ENCODE peak calls at places on chromosomes 6 and 20, in five cellular contexts. One of them, this sample, is unnamed.

GRCh38 chr20:40279390-40279789 is 409.6 kb downstream of the MAFB start:
- DNase-seq in GM12878: no peak
- DNase-seq in stomach: no peak
- DNase-seq in sigmoid colon: peak; percentile 78
- DNase-seq in endothelial cell of umbilical vein: peak; percentile 59
- DNase-seq in this sample: no peak

GRCh38 chr6:121590438-121590837 is 155.0 kb downstream of the GJA1 start:
- DNase-seq in stomach: no peak
- DNase-seq in endothelial cell of umbilical vein: no peak
- DNase-seq in GM12878: no peak
- DNase-seq in sigmoid colon: no peak
- DNase-seq in this sample: no peak

GRCh38 chr6:43964659-43965570 is 162.3 kb downstream of the MRPL14 start:
- DNase-seq in stomach: no peak
- DNase-seq in endothelial cell of umbilical vein: no peak
- DNase-seq in sigmoid colon: no peak
- DNase-seq in GM12878: no peak
- DNase-seq in this sample: no peak

GRCh38 chr6:137765044-137765443 is 102.0 kb upstream of the TNFAIP3 start:
- DNase-seq in GM12878: no peak
- DNase-seq in endothelial cell of umbilical vein: no peak
- DNase-seq in stomach: no peak
- DNase-seq in sigmoid colon: no peak
- DNase-seq in this sample: no peak

GRCh38 chr6:164151161-164151728 is 736.7 kb downstream of the QKI start:
- DNase-seq in stomach: no peak
- DNase-seq in GM12878: no peak
- DNase-seq in endothelial cell of umbilical vein: no peak
- DNase-seq in sigmoid colon: peak; percentile 75
- DNase-seq in this sample: no peak

GRCh38 chr6:43856005-43856765 is 86.2 kb downstream of the VEGFA start:
- DNase-seq in sigmoid colon: no peak
- DNase-seq in endothelial cell of umbilical vein: peak; percentile 8
- DNase-seq in stomach: peak; percentile 78
- DNase-seq in GM12878: no peak
- DNase-seq in this sample: no peak

GRCh38 chr6:16800942-16801341 is 39.7 kb upstream of the ATXN1 start:
- DNase-seq in GM12878: no peak
- DNase-seq in endothelial cell of umbilical vein: no peak
- DNase-seq in sigmoid colon: no peak
- DNase-seq in stomach: no peak
- DNase-seq in this sample: no peak

GRCh38 chr6:139979021-139979721 is 604.7 kb upstream of the CITED2 start:
- DNase-seq in GM12878: no peak
- DNase-seq in endothelial cell of umbilical vein: no peak
- DNase-seq in stomach: no peak
- DNase-seq in sigmoid colon: no peak
- DNase-seq in this sample: no peak

GRCh38 chr20:37407573-37408002 is 61.6 kb downstream of the SRC start:
- DNase-seq in sigmoid colon: peak; percentile 89
- DNase-seq in GM12878: no peak
- DNase-seq in stomach: no peak
- DNase-seq in endothelial cell of umbilical vein: no peak
- DNase-seq in this sample: no peak

GRCh38 chr20:44706371-44707258 is 8.6 kb upstream of the CCN5 start:
- DNase-seq in sigmoid colon: peak; percentile 79
- DNase-seq in stomach: no peak
- DNase-seq in endothelial cell of umbilical vein: no peak
- DNase-seq in GM12878: no peak
- DNase-seq in this sample: no peak

GRCh38 chr6:170116643-170117042 is 174.2 kb downstream of the DLL1 start:
- DNase-seq in sigmoid colon: peak; percentile 34
- DNase-seq in GM12878: no peak
- DNase-seq in stomach: peak; percentile 23
- DNase-seq in endothelial cell of umbilical vein: no peak
- DNase-seq in this sample: peak; percentile 70

GRCh38 chr6:152941746-152942145 is 41.1 kb downstream of the FBXO5 start:
- DNase-seq in sigmoid colon: no peak
- DNase-seq in stomach: no peak
- DNase-seq in GM12878: no peak
- DNase-seq in endothelial cell of umbilical vein: no peak
- DNase-seq in this sample: no peak

GRCh38 chr6:12751694-12752304 is 35.2 kb downstream of the PHACTR1 start:
- DNase-seq in endothelial cell of umbilical vein: peak; percentile 40
- DNase-seq in GM12878: no peak
- DNase-seq in sigmoid colon: no peak
- DNase-seq in stomach: peak; percentile 55
- DNase-seq in this sample: no peak

GRCh38 chr20:2136275-2136674 is 34.6 kb downstream of the STK35 start:
- DNase-seq in GM12878: no peak
- DNase-seq in sigmoid colon: no peak
- DNase-seq in stomach: no peak
- DNase-seq in endothelial cell of umbilical vein: no peak
- DNase-seq in this sample: no peak

GRCh38 chr20:40778894-40779496 is 90.0 kb upstream of the MAFB start:
- DNase-seq in sigmoid colon: no peak
- DNase-seq in endothelial cell of umbilical vein: no peak
- DNase-seq in GM12878: no peak
- DNase-seq in stomach: no peak
- DNase-seq in this sample: no peak

GRCh38 chr20:35395728-35396127 is 16.0 kb downstream of the UQCC1 start:
- DNase-seq in endothelial cell of umbilical vein: peak; percentile 48
- DNase-seq in GM12878: no peak
- DNase-seq in stomach: no peak
- DNase-seq in sigmoid colon: no peak
- DNase-seq in this sample: no peak

GRCh38 chr6:42220754-42221153 is 3.1 kb upstream of the MRPS10 start:
- DNase-seq in endothelial cell of umbilical vein: no peak
- DNase-seq in stomach: no peak
- DNase-seq in sigmoid colon: no peak
- DNase-seq in GM12878: no peak
- DNase-seq in this sample: no peak

GRCh38 chr6:135748189-135748588 is 103.3 kb upstream of the PDE7B start:
- DNase-seq in GM12878: no peak
- DNase-seq in sigmoid colon: no peak
- DNase-seq in stomach: no peak
- DNase-seq in endothelial cell of umbilical vein: no peak
- DNase-seq in this sample: no peak

GRCh38 chr6:36739947-36740817 is 42.6 kb downstream of the RAB44 start:
- DNase-seq in endothelial cell of umbilical vein: peak; percentile 88
- DNase-seq in stomach: no peak
- DNase-seq in GM12878: no peak
- DNase-seq in sigmoid colon: no peak
- DNase-seq in this sample: no peak

GRCh38 chr6:16766836-16767745 is 5.8 kb upstream of the ATXN1 start:
- DNase-seq in GM12878: no peak
- DNase-seq in endothelial cell of umbilical vein: no peak
- DNase-seq in sigmoid colon: no peak
- DNase-seq in stomach: no peak
- DNase-seq in this sample: no peak

GRCh38 chr6:5665173-5665572 is 341.6 kb downstream of the NRN1 start:
- DNase-seq in GM12878: no peak
- DNase-seq in sigmoid colon: no peak
- DNase-seq in stomach: no peak
- DNase-seq in endothelial cell of umbilical vein: no peak
- DNase-seq in this sample: no peak

GRCh38 chr6:109484161-109484560 is 1.1 kb upstream of the ZBTB24 start:
- DNase-seq in stomach: no peak
- DNase-seq in endothelial cell of umbilical vein: peak; percentile 6
- DNase-seq in GM12878: no peak
- DNase-seq in sigmoid colon: no peak
- DNase-seq in this sample: no peak
- H3K4me3 ChIP-seq in stomach: no peak overlapping the region
- H3K4me3 ChIP-seq in endothelial cell of umbilical vein: no peak overlapping the region
- H3K4me3 ChIP-seq in GM12878: no peak overlapping the region
- H3K4me3 ChIP-seq in sigmoid colon: peak overlapping the region; percentile 100
- H3K4me3 ChIP-seq in this sample: no peak overlapping the region

DNA sequence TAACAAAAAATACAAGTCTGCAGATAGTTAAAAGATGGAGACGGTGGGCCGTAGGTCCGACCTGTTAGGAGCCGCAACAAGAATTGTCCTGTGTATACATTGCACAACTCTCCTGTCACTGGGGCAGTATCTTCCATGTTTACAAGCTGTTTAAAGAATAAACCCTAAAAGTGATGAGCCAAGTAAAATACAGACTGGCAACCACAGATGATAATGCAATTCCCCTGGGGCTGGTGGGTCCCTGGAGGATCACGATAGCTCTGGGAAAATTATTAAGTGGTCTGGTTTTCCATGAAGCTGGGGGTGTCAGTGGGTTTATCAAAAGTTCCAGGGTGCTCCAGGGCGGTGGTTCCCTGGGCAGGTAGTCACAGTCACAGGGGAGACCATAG is 8.1 kb upstream of the FAM50B start:
- DNase-seq in sigmoid colon: no peak
- DNase-seq in endothelial cell of umbilical vein: no peak
- DNase-seq in stomach: no peak
- DNase-seq in GM12878: no peak
- DNase-seq in this sample: no peak
- TF ChIP-seq POLR2AphosphoS5 in sigmoid colon: no peak
- TF ChIP-seq POLR2AphosphoS5 in endothelial cell of umbilical vein: no peak
- TF ChIP-seq POLR2AphosphoS5 in stomach: no peak
- TF ChIP-seq POLR2AphosphoS5 in GM12878: no peak
- TF ChIP-seq POLR2AphosphoS5 in this sample: no peak

GRCh38 chr20:62128499-62128898 is 6.2 kb downstream of the LSM14B start:
- DNase-seq in endothelial cell of umbilical vein: no peak
- DNase-seq in stomach: no peak
- DNase-seq in GM12878: no peak
- DNase-seq in sigmoid colon: no peak
- DNase-seq in this sample: no peak
- H3K4me3 ChIP-seq in endothelial cell of umbilical vein: no peak overlapping the region
- H3K4me3 ChIP-seq in stomach: no peak overlapping the region
- H3K4me3 ChIP-seq in GM12878: no peak overlapping the region
- H3K4me3 ChIP-seq in sigmoid colon: no peak overlapping the region
- H3K4me3 ChIP-seq in this sample: no peak overlapping the region

GRCh38 chr6:32645047-32645703 is 8.0 kb downstream of the HLA-DQA1 start:
- DNase-seq in endothelial cell of umbilical vein: no peak
- DNase-seq in GM12878: no peak
- DNase-seq in sigmoid colon: no peak
- DNase-seq in stomach: no peak
- DNase-seq in this sample: no peak
- TF ChIP-seq POLR2AphosphoS5 in endothelial cell of umbilical vein: no peak
- TF ChIP-seq POLR2AphosphoS5 in GM12878: peak; percentile 79
- TF ChIP-seq POLR2AphosphoS5 in sigmoid colon: no peak
- TF ChIP-seq POLR2AphosphoS5 in stomach: no peak
- TF ChIP-seq POLR2AphosphoS5 in this sample: no peak

GRCh38 chr20:5730131-5730530 is 20.1 kb upstream of the SHLD1 start:
- DNase-seq in stomach: no peak
- DNase-seq in GM12878: no peak
- DNase-seq in sigmoid colon: no peak
- DNase-seq in endothelial cell of umbilical vein: no peak
- DNase-seq in this sample: no peak

GRCh38 chr20:5731753-5732366 is 18.3 kb upstream of the SHLD1 start:
- DNase-seq in stomach: no peak
- DNase-seq in GM12878: no peak
- DNase-seq in endothelial cell of umbilical vein: no peak
- DNase-seq in sigmoid colon: no peak
- DNase-seq in this sample: no peak

GRCh38 chr20:5734559-5735137 is 15.6 kb upstream of the SHLD1 start:
- DNase-seq in endothelial cell of umbilical vein: peak; percentile 24
- DNase-seq in sigmoid colon: no peak
- DNase-seq in stomach: no peak
- DNase-seq in GM12878: no peak
- DNase-seq in this sample: no peak

GRCh38 chr20:5727018-5727515 is 23.1 kb upstream of the SHLD1 start:
- DNase-seq in stomach: no peak
- DNase-seq in GM12878: no peak
- DNase-seq in endothelial cell of umbilical vein: no peak
- DNase-seq in sigmoid colon: no peak
- DNase-seq in this sample: no peak

DNA sequence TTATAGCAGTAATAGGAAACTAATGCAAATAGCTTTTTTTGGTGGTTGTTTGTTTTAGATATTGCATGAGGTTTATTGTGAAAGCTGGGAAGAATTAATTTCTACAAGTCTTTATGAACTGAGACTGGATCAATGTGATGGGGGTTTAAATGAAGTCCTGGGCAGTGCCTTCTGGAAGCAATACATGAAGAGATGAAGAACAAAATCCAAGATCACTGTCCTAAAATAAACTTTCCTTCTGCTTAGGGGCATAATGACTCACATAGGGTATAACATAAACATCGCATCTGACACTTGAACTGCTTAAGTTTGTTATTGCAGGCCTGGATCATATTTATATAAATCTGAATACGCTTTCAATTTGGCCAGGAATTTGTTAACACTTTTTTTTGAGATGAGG is 20.9 kb upstream of the SHLD1 start:
- DNase-seq in endothelial cell of umbilical vein: peak; percentile 50
- DNase-seq in stomach: no peak
- DNase-seq in GM12878: no peak
- DNase-seq in sigmoid colon: no peak
- DNase-seq in this sample: no peak
- H3K4me3 ChIP-seq in endothelial cell of umbilical vein: no peak overlapping the region
- H3K4me3 ChIP-seq in stomach: no peak overlapping the region
- H3K4me3 ChIP-seq in GM12878: no peak overlapping the region
- H3K4me3 ChIP-seq in sigmoid colon: no peak overlapping the region
- H3K4me3 ChIP-seq in this sample: no peak overlapping the region

GRCh38 chr6:26272171-26272631 is 92.8 kb upstream of the BTN3A2 start:
- DNase-seq in sigmoid colon: peak; percentile 74
- DNase-seq in GM12878: no peak
- DNase-seq in stomach: peak; percentile 50
- DNase-seq in endothelial cell of umbilical vein: no peak
- DNase-seq in this sample: peak; percentile 79

GRCh38 chr6:26275663-26276062 is 89.3 kb upstream of the BTN3A2 start:
- DNase-seq in stomach: no peak
- DNase-seq in endothelial cell of umbilical vein: peak; percentile 43
- DNase-seq in GM12878: no peak
- DNase-seq in sigmoid colon: no peak
- DNase-seq in this sample: no peak

GRCh38 chr6:26270903-26271639 is 93.9 kb upstream of the BTN3A2 start:
- DNase-seq in stomach: peak; percentile 53
- DNase-seq in GM12878: peak; percentile 98
- DNase-seq in endothelial cell of umbilical vein: peak; percentile 93
- DNase-seq in sigmoid colon: peak; percentile 77
- DNase-seq in this sample: peak; percentile 71

GRCh38 chr6:26271640-26272090 is 93.3 kb upstream of the BTN3A2 start:
- DNase-seq in stomach: no peak
- DNase-seq in GM12878: no peak
- DNase-seq in endothelial cell of umbilical vein: no peak
- DNase-seq in sigmoid colon: no peak
- DNase-seq in this sample: no peak

GRCh38 chr6:26273673-26274595 is 91.1 kb upstream of the BTN3A2 start:
- DNase-seq in GM12878: no peak
- DNase-seq in endothelial cell of umbilical vein: peak; percentile 65
- DNase-seq in stomach: no peak
- DNase-seq in sigmoid colon: no peak
- DNase-seq in this sample: no peak
- TF ChIP-seq POLR2AphosphoS5 in GM12878: peak; percentile 31
- TF ChIP-seq POLR2AphosphoS5 in endothelial cell of umbilical vein: no peak
- TF ChIP-seq POLR2AphosphoS5 in stomach: no peak
- TF ChIP-seq POLR2AphosphoS5 in sigmoid colon: peak; percentile 20
- TF ChIP-seq POLR2AphosphoS5 in this sample: no peak

DNA sequence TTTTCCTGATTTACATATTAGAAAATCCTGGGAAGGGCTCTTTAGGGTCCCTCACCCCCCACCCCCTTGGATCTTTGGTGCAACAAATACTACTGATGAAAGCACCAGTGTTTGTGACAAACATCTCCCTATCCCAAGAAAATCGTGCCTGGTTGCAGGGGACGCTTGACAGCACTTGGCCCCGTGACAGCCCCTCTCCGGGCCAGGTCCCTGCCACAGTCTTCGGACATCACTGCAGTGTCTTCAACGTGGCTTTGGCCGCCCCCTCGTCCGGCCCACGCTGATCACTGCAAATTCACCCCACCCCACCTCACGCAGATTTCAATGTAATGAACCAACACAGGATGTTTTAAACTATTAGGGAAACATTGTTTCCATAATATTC is 43.3 kb downstream of the GNAS start:
- DNase-seq in endothelial cell of umbilical vein: no peak
- DNase-seq in sigmoid colon: no peak
- DNase-seq in stomach: no peak
- DNase-seq in GM12878: no peak
- DNase-seq in this sample: no peak
- H3K4me3 ChIP-seq in endothelial cell of umbilical vein: no peak overlapping the region
- H3K4me3 ChIP-seq in sigmoid colon: no peak overlapping the region
- H3K4me3 ChIP-seq in stomach: peak overlapping the region; percentile 27
- H3K4me3 ChIP-seq in GM12878: peak overlapping the region; percentile 67
- H3K4me3 ChIP-seq in this sample: peak overlapping the region; percentile 11